ENCODE peak calls at places on chromosomes 3 and 15, in four cellular contexts. One of them, this sample, is unnamed.
A peak's percentile ranks its signal among the peaks of the same experiment; 100 is the strongest.

GRCh38 chr3:9013782-9014181 is 50.5 kb upstream of the RAD18 start:
- DNase-seq in esophagus muscularis mucosa: no peak
- DNase-seq in IMR-90: no peak
- DNase-seq in suprapubic skin: no peak
- DNase-seq in this sample: no peak

GRCh38 chr15:51227967-51228783 is 110.2 kb downstream of the CYP19A1 start:
- DNase-seq in suprapubic skin: no peak
- DNase-seq in esophagus muscularis mucosa: peak; percentile 80
- DNase-seq in IMR-90: peak; percentile 89
- DNase-seq in this sample: no peak

GRCh38 chr3:170753421-170754344 is 116.3 kb downstream of the RPL22L1 start:
- DNase-seq in suprapubic skin: no peak
- DNase-seq in esophagus muscularis mucosa: no peak
- DNase-seq in IMR-90: peak; percentile 79
- DNase-seq in this sample: no peak

GRCh38 chr15:33132722-33133345 is 61.7 kb downstream of the FMN1 start:
- DNase-seq in IMR-90: peak; percentile 76
- DNase-seq in esophagus muscularis mucosa: no peak
- DNase-seq in suprapubic skin: no peak
- DNase-seq in this sample: no peak

GRCh38 chr3:100419406-100419805 is 18.1 kb downstream of the LNP1 start:
- DNase-seq in esophagus muscularis mucosa: no peak
- DNase-seq in suprapubic skin: no peak
- DNase-seq in IMR-90: no peak
- DNase-seq in this sample: no peak

GRCh38 chr3:114709102-114709501 is 415.3 kb downstream of the TIGIT start:
- DNase-seq in esophagus muscularis mucosa: no peak
- DNase-seq in suprapubic skin: no peak
- DNase-seq in IMR-90: peak; percentile 72
- DNase-seq in this sample: no peak

GRCh38 chr3:26460975-26461374 is 161.6 kb upstream of the LRRC3B start:
- DNase-seq in esophagus muscularis mucosa: no peak
- DNase-seq in suprapubic skin: no peak
- DNase-seq in IMR-90: no peak
- DNase-seq in this sample: no peak

GRCh38 chr15:52466134-52466701 is 62.5 kb downstream of the MYO5A start:
- DNase-seq in esophagus muscularis mucosa: no peak
- DNase-seq in IMR-90: no peak
- DNase-seq in suprapubic skin: no peak
- DNase-seq in this sample: peak; percentile 21

GRCh38 chr3:184542577-184542976 is 19.0 kb upstream of the EPHB3 start:
- DNase-seq in esophagus muscularis mucosa: no peak
- DNase-seq in suprapubic skin: no peak
- DNase-seq in IMR-90: no peak
- DNase-seq in this sample: no peak

GRCh38 chr15:65082303-65082958 is 5.9 kb downstream of the KBTBD13 start:
- DNase-seq in IMR-90: no peak
- DNase-seq in esophagus muscularis mucosa: no peak
- DNase-seq in suprapubic skin: no peak
- DNase-seq in this sample: no peak

GRCh38 chr3:66898155-66898554 is 100.0 kb upstream of the KBTBD8 start:
- DNase-seq in IMR-90: no peak
- DNase-seq in esophagus muscularis mucosa: no peak
- DNase-seq in suprapubic skin: no peak
- DNase-seq in this sample: no peak

GRCh38 chr3:101414121-101414520 is 93.7 kb upstream of the IMPG2 start:
- DNase-seq in esophagus muscularis mucosa: no peak
- DNase-seq in suprapubic skin: no peak
- DNase-seq in IMR-90: no peak
- DNase-seq in this sample: no peak

GRCh38 chr3:66303556-66303955 is 82.8 kb downstream of the SLC25A26 start:
- DNase-seq in esophagus muscularis mucosa: no peak
- DNase-seq in suprapubic skin: no peak
- DNase-seq in IMR-90: no peak
- DNase-seq in this sample: no peak

GRCh38 chr3:4983739-4984510 is 4.7 kb downstream of the BHLHE40 start:
- DNase-seq in suprapubic skin: peak; percentile 86
- DNase-seq in esophagus muscularis mucosa: no peak
- DNase-seq in IMR-90: peak; percentile 92
- DNase-seq in this sample: peak; percentile 62

GRCh38 chr15:79957741-79958140 is 13.3 kb downstream of the BCL2A1 start:
- DNase-seq in suprapubic skin: no peak
- DNase-seq in IMR-90: peak; percentile 47
- DNase-seq in esophagus muscularis mucosa: no peak
- DNase-seq in this sample: no peak

GRCh38 chr3:42996633-42997075 is 17.5 kb downstream of the GASK1A start:
- DNase-seq in IMR-90: no peak
- DNase-seq in suprapubic skin: no peak
- DNase-seq in esophagus muscularis mucosa: no peak
- DNase-seq in this sample: no peak

GRCh38 chr15:68387288-68388143 is 44.4 kb downstream of the ITGA11 start:
- DNase-seq in suprapubic skin: peak; percentile 33
- DNase-seq in IMR-90: peak; percentile 78
- DNase-seq in esophagus muscularis mucosa: peak; percentile 64
- DNase-seq in this sample: no peak

GRCh38 chr3:49428697-49429100 is 425 bp downstream of the NICN1 start:
- DNase-seq in suprapubic skin: no peak
- DNase-seq in IMR-90: no peak
- DNase-seq in esophagus muscularis mucosa: no peak
- DNase-seq in this sample: no peak

GRCh38 chr15:31034152-31034551 is 42.7 kb upstream of the MTMR10 start:
- DNase-seq in esophagus muscularis mucosa: no peak
- DNase-seq in IMR-90: peak; percentile 48
- DNase-seq in suprapubic skin: no peak
- DNase-seq in this sample: no peak

GRCh38 chr3:101501783-101502182 is 11.2 kb downstream of the SENP7 start:
- DNase-seq in suprapubic skin: no peak
- DNase-seq in IMR-90: no peak
- DNase-seq in esophagus muscularis mucosa: no peak
- DNase-seq in this sample: no peak

GRCh38 chr3:187836848-187837770 is 91.8 kb upstream of the BCL6 start:
- DNase-seq in suprapubic skin: no peak
- DNase-seq in IMR-90: peak; percentile 10
- DNase-seq in esophagus muscularis mucosa: peak; percentile 72
- DNase-seq in this sample: no peak

GRCh38 chr15:84685304-84685703 is 27.3 kb upstream of the NMB start:
- DNase-seq in esophagus muscularis mucosa: no peak
- DNase-seq in suprapubic skin: no peak
- DNase-seq in IMR-90: peak; percentile 82
- DNase-seq in this sample: no peak

GRCh38 chr3:55588120-55588765 is 101.1 kb upstream of the WNT5A start:
- DNase-seq in suprapubic skin: no peak
- DNase-seq in IMR-90: no peak
- DNase-seq in esophagus muscularis mucosa: no peak
- DNase-seq in this sample: no peak

GRCh38 chr3:172616061-172616461 is 92.8 kb upstream of the TNFSF10 start:
- DNase-seq in esophagus muscularis mucosa: no peak
- DNase-seq in suprapubic skin: no peak
- DNase-seq in IMR-90: peak; percentile 34
- DNase-seq in this sample: no peak

GRCh38 chr3:16148783-16149182 is 25.7 kb upstream of the GALNT15 start:
- DNase-seq in esophagus muscularis mucosa: peak; percentile 96
- DNase-seq in IMR-90: peak; percentile 94
- DNase-seq in suprapubic skin: peak; percentile 92
- DNase-seq in this sample: no peak

GRCh38 chr3:171646357-171647133 is 163.7 kb downstream of the PLD1 start:
- DNase-seq in suprapubic skin: no peak
- DNase-seq in esophagus muscularis mucosa: no peak
- DNase-seq in IMR-90: peak; percentile 80
- DNase-seq in this sample: no peak

GRCh38 chr3:35936571-35936970 is 297.2 kb downstream of the ARPP21 start:
- DNase-seq in suprapubic skin: no peak
- DNase-seq in esophagus muscularis mucosa: no peak
- DNase-seq in IMR-90: peak; percentile 57
- DNase-seq in this sample: no peak

GRCh38 chr15:66394912-66395311 is 8.2 kb downstream of the MAP2K1 start:
- DNase-seq in IMR-90: no peak
- DNase-seq in esophagus muscularis mucosa: no peak
- DNase-seq in suprapubic skin: no peak
- DNase-seq in this sample: no peak
- TF ChIP-seq CTCF in IMR-90: no peak
- TF ChIP-seq CTCF in esophagus muscularis mucosa: no peak
- TF ChIP-seq CTCF in suprapubic skin: no peak
- TF ChIP-seq CTCF in this sample: no peak

GRCh38 chr3:133573629-133574194 is at the start of gene CDV3:
- DNase-seq in IMR-90: no peak
- DNase-seq in suprapubic skin: peak; percentile 78
- DNase-seq in esophagus muscularis mucosa: no peak
- DNase-seq in this sample: no peak
- TF ChIP-seq POLR2A in IMR-90: peak; percentile 74
- TF ChIP-seq POLR2A in suprapubic skin: peak; percentile 69
- TF ChIP-seq POLR2A in esophagus muscularis mucosa: peak; percentile 75
- TF ChIP-seq POLR2A in this sample: peak; percentile 85

GRCh38 chr3:61908344-61908743 is 347.0 kb downstream of the PTPRG start:
- DNase-seq in IMR-90: peak; percentile 64
- DNase-seq in suprapubic skin: no peak
- DNase-seq in esophagus muscularis mucosa: no peak
- DNase-seq in this sample: no peak
- TF ChIP-seq CTCF in IMR-90: no peak
- TF ChIP-seq CTCF in suprapubic skin: no peak
- TF ChIP-seq CTCF in esophagus muscularis mucosa: no peak
- TF ChIP-seq CTCF in this sample: no peak

GRCh38 chr15:75201609-75202250 is at the start of gene C15orf39:
- DNase-seq in IMR-90: peak; percentile 52
- DNase-seq in esophagus muscularis mucosa: peak; percentile 94
- DNase-seq in suprapubic skin: peak; percentile 81
- DNase-seq in this sample: no peak
- TF ChIP-seq POLR2A in IMR-90: peak; percentile 92
- TF ChIP-seq POLR2A in esophagus muscularis mucosa: peak; percentile 93
- TF ChIP-seq POLR2A in suprapubic skin: peak; percentile 83
- TF ChIP-seq POLR2A in this sample: peak; percentile 99

This sample was measured in esophagus squamous epithelium.